ENCODE peak calls at places on chromosomes 13 and 19, in six cellular contexts. G is A549, P is GM12878, W is K562, L is HepG2, J is endothelial cell of umbilical vein. T is an unnamed sample.

GRCh38 chr13:105342421-105342820 is 1193.0 kb downstream of the EFNB2 start:
- DNase-seq in G (no peak), P (no peak), L (no peak), J (no peak), W (no peak), T (no peak)

GRCh38 chr19:44576843-44577565 is 36.4 kb upstream of the IGSF23 start:
- DNase-seq in W (peak), G (peak), P (no peak), J (peak), L (peak), T (peak)

GRCh38 chr13:111515648-111516047 is 195.2 kb downstream of the TEX29 start:
- DNase-seq in L (no peak), G (no peak), J (no peak), W (no peak), P (no peak), T (no peak)

GRCh38 chr19:48608798-48609263 is 2.3 kb downstream of the SPACA4 start:
- DNase-seq in W (peak), G (peak), J (no peak), L (peak), P (no peak), T (peak)

GRCh38 chr19:47124937-47125668 is 5.5 kb upstream of the SAE1 start:
- DNase-seq in J (peak), G (peak), P (no peak), L (peak), W (peak), T (peak)

GRCh38 chr13:25869941-25870340 is 181.9 kb downstream of the SHISA2 start:
- DNase-seq in J (no peak), L (no peak), P (no peak), W (no peak), G (no peak), T (no peak)

GRCh38 chr13:91564422-91564821 is 166.0 kb downstream of the GPC5 start:
- DNase-seq in W (no peak), G (no peak), J (no peak), L (no peak), P (no peak), T (no peak)

GRCh38 chr13:44272692-44273091 is 100.9 kb upstream of the SERP2 start:
- DNase-seq in L (no peak), J (no peak), G (no peak), P (no peak), W (no peak), T (no peak)

GRCh38 chr19:2142173-2142829 is 9.1 kb downstream of the AP3D1 start:
- DNase-seq in G (no peak), J (no peak), P (no peak), W (no peak), L (no peak), T (no peak)

GRCh38 chr19:4713384-4713951 is 10.2 kb downstream of the DPP9 start:
- DNase-seq in J (peak), G (peak), P (no peak), W (no peak), L (no peak), T (no peak)

GRCh38 chr13:31012285-31013024 is 80.0 kb downstream of the TEX26 start:
- DNase-seq in G (peak), L (peak), P (no peak), W (no peak), J (peak), T (no peak)

GRCh38 chr19:51096473-51097165 is 11.6 kb downstream of the CTU1 start:
- DNase-seq in G (peak), W (no peak), J (no peak), L (no peak), P (no peak), T (peak)

GRCh38 chr13:98960331-98961203 is 17.3 kb downstream of the DOCK9 start:
- DNase-seq in W (no peak), G (no peak), J (peak), P (no peak), L (no peak), T (no peak)

DNA sequence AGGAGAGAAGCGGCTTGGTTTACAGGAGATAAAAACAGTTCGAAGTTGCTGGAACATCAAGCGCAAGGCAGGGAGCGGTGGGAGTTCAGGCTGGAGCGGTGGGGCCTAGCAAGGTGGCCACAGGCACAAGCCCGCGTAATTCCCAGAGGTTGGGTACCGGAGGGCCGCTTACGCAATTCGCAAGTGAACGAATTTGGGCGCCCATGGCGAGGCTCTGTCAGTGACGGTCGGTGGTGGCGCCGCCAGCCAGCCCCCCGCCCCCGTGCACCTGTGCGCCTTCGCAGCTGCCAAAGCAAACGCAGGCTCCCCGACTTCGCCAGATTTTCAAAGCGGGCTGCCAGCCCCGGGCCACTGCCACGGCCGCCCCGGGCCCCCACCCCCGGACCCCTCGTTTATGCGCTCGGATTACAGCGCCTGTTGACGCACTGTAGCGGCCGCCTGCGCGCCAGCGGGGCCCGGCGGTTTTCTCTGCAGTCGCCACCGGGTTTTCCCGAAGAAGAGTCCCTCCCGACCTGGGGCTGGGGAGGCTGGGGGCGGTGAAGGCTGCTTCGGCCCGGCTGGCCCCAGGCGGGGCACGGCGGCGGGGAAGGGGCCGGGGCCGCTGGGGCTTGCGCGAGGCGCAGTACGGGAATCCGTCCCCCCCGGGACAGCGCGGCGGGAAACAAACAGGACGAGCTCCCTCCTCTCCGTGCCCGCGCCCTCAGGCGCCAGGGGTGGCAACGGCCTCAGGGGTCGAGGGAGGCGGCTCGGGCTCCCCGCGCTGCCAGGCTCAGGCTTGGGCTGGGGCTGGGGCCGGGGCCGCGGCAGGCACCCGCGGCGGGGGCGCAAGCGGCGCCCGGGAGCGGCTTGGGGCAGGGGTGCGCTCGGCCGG is 714 bp downstream of the N4BP2L1 start:
- DNase-seq in L (no peak), P (no peak), G (peak), J (peak), W (no peak), T (peak)
- TF ChIP-seq MYC in L (peak), P (no peak), G (no peak), J (no peak), W (no peak), T (no peak)

GRCh38 chr19:54172764-54173699 is at the start of gene TMC4:
- DNase-seq in W (peak), L (no peak), J (no peak), G (no peak), P (no peak), T (no peak)
- TF ChIP-seq CTCF in W (peak), L (peak), J (no peak), G (no peak), P (peak), T (no peak)

GRCh38 chr19:7535993-7536685 is 622 bp downstream of the PNPLA6 start:
- DNase-seq in P (no peak), G (no peak), J (no peak), L (no peak), W (no peak), T (no peak)
- H3K4me3 ChIP-seq in P (peak), G (peak), J (peak), L (peak), W (peak), T (peak)

DNA sequence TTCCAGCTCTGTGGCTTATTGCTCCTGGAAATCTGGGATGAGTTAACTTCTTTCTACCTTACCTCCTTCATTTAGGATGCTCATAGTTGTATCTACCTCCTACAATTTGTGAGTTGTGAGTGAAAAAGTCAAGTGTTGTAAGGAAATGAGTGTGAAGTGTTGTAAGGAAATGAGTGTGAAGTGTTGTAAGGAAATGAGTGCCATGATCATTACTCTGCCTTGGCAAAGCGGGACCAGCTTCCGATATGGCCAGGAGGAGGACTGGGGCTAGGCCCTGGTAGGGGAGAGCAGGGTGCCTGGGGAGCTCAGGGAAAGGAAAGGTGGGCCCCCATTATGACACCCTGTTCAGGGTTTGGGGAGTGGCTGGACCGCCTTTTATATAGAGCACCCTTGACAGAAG is 435.2 kb downstream of the FGF9 start:
- DNase-seq in W (no peak), L (no peak), P (no peak), J (no peak), G (no peak), T (no peak)
- TF ChIP-seq MYC in W (no peak), L (no peak), P (no peak), J (no peak), G (no peak), T (no peak)

GRCh38 chr13:113783966-113784644 is 25.1 kb downstream of the TMEM255B start:
- DNase-seq in J (no peak), P (no peak), G (no peak), W (no peak), L (no peak), T (no peak)

GRCh38 chr13:113783482-113783881 is 24.5 kb downstream of the TMEM255B start:
- DNase-seq in L (no peak), J (no peak), P (no peak), G (no peak), W (no peak), T (no peak)

GRCh38 chr13:113784645-113785024 is 25.6 kb downstream of the TMEM255B start:
- DNase-seq in J (no peak), G (no peak), L (no peak), W (no peak), P (no peak), T (no peak)

GRCh38 chr13:113782472-113782871 is 23.4 kb downstream of the TMEM255B start:
- DNase-seq in J (no peak), G (no peak), P (no peak), W (no peak), L (no peak), T (no peak)

DNA sequence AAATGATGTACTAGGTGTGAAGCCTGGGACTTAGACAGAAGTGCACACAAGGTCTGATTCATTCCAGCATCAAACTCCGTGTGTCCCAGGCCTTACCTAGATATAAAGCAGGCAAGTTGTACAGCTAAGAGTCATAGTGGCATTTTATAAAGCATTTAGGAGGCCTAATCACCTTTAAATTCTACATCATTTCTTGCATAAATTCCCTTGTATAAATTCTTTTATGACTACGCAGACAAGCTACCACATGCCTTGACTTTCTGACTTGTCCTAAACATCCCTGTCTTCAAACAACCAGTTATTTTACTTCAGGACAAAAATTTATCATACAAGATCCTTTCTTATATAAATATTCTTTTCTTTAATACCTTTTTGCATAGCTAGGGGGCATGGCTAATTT is 22.5 kb downstream of the TMEM255B start:
- DNase-seq in J (no peak), P (no peak), W (no peak), L (no peak), G (no peak), T (no peak)
- TF ChIP-seq CTCF in J (no peak), P (no peak), W (no peak), L (no peak), G (no peak), T (no peak)

T was measured in NB4.